ENCODE peak calls at places on chromosomes 13 and 19, in five cellular contexts. One of them, this sample, is unnamed.

GRCh38 chr13:40205771-40206240 is 460.6 kb downstream of the FOXO1 start:
- DNase-seq in A549: no peak
- DNase-seq in K562: no peak
- DNase-seq in endothelial cell of umbilical vein: peak
- DNase-seq in H1: no peak
- DNase-seq in this sample: no peak

GRCh38 chr19:1279782-1280341 is 4.5 kb downstream of the FAM174C start:
- DNase-seq in A549: peak
- DNase-seq in K562: peak
- DNase-seq in endothelial cell of umbilical vein: peak
- DNase-seq in H1: peak
- DNase-seq in this sample: peak

GRCh38 chr13:67221630-67222226 is 8.4 kb downstream of the PCDH9 start:
- DNase-seq in A549: no peak
- DNase-seq in K562: no peak
- DNase-seq in endothelial cell of umbilical vein: no peak
- DNase-seq in H1: no peak
- DNase-seq in this sample: no peak

GRCh38 chr13:27007166-27007565 is 164.4 kb downstream of the USP12 start:
- DNase-seq in A549: no peak
- DNase-seq in K562: no peak
- DNase-seq in endothelial cell of umbilical vein: no peak
- DNase-seq in H1: no peak
- DNase-seq in this sample: no peak

GRCh38 chr13:24784319-24784718 is 20.4 kb downstream of the RNF17 start:
- DNase-seq in A549: no peak
- DNase-seq in K562: no peak
- DNase-seq in endothelial cell of umbilical vein: no peak
- DNase-seq in H1: no peak
- DNase-seq in this sample: no peak

GRCh38 chr13:73657821-73658540 is 476.2 kb downstream of the KLF12 start:
- DNase-seq in A549: no peak
- DNase-seq in K562: no peak
- DNase-seq in endothelial cell of umbilical vein: no peak
- DNase-seq in H1: no peak
- DNase-seq in this sample: no peak

GRCh38 chr19:5916201-5916708 is 2.2 kb downstream of the CAPS start:
- DNase-seq in A549: no peak
- DNase-seq in K562: no peak
- DNase-seq in endothelial cell of umbilical vein: no peak
- DNase-seq in H1: no peak
- DNase-seq in this sample: no peak

GRCh38 chr13:102376314-102376713 is 25.5 kb downstream of the FGF14 start:
- DNase-seq in A549: no peak
- DNase-seq in K562: no peak
- DNase-seq in endothelial cell of umbilical vein: no peak
- DNase-seq in H1: no peak
- DNase-seq in this sample: no peak

GRCh38 chr19:20365146-20365545 is 198.1 kb downstream of the ZNF486 start:
- DNase-seq in A549: no peak
- DNase-seq in K562: no peak
- DNase-seq in endothelial cell of umbilical vein: no peak
- DNase-seq in H1: no peak
- DNase-seq in this sample: no peak

GRCh38 chr13:106418556-106418955 is 116.9 kb downstream of the EFNB2 start:
- DNase-seq in A549: no peak
- DNase-seq in K562: no peak
- DNase-seq in endothelial cell of umbilical vein: no peak
- DNase-seq in H1: no peak
- DNase-seq in this sample: no peak

GRCh38 chr13:19587635-19588300 is 26.4 kb upstream of the TPTE2 start:
- DNase-seq in A549: peak
- DNase-seq in K562: peak
- DNase-seq in endothelial cell of umbilical vein: peak
- DNase-seq in H1: no peak
- DNase-seq in this sample: no peak
- TF ChIP-seq JUN in A549: no peak
- TF ChIP-seq JUN in K562: no peak
- TF ChIP-seq JUN in endothelial cell of umbilical vein: no peak
- TF ChIP-seq JUN in H1: no peak
- TF ChIP-seq JUN in this sample: no peak

GRCh38 chr19:58317481-58318072 is 9.2 kb upstream of the ZSCAN22 start:
- DNase-seq in A549: peak
- DNase-seq in K562: peak
- DNase-seq in endothelial cell of umbilical vein: peak
- DNase-seq in H1: no peak
- DNase-seq in this sample: no peak
- TF ChIP-seq JUN in A549: no peak
- TF ChIP-seq JUN in K562: no peak
- TF ChIP-seq JUN in endothelial cell of umbilical vein: no peak
- TF ChIP-seq JUN in H1: no peak
- TF ChIP-seq JUN in this sample: peak

GRCh38 chr19:3403489-3404323 is 37.3 kb downstream of the NFIC start:
- DNase-seq in A549: no peak
- DNase-seq in K562: peak
- DNase-seq in endothelial cell of umbilical vein: peak
- DNase-seq in H1: no peak
- DNase-seq in this sample: no peak
- TF ChIP-seq JUN in A549: no peak
- TF ChIP-seq JUN in K562: no peak
- TF ChIP-seq JUN in endothelial cell of umbilical vein: no peak
- TF ChIP-seq JUN in H1: no peak
- TF ChIP-seq JUN in this sample: no peak

GRCh38 chr13:55652657-55653056 is 1488.1 kb upstream of the PRR20A start:
- DNase-seq in A549: no peak
- DNase-seq in K562: no peak
- DNase-seq in endothelial cell of umbilical vein: no peak
- DNase-seq in H1: no peak
- DNase-seq in this sample: no peak
- TF ChIP-seq JUN in A549: no peak
- TF ChIP-seq JUN in K562: no peak
- TF ChIP-seq JUN in endothelial cell of umbilical vein: no peak
- TF ChIP-seq JUN in H1: no peak
- TF ChIP-seq JUN in this sample: no peak

GRCh38 chr13:104841110-104841509 is 1694.4 kb downstream of the EFNB2 start:
- DNase-seq in A549: no peak
- DNase-seq in K562: no peak
- DNase-seq in endothelial cell of umbilical vein: no peak
- DNase-seq in H1: no peak
- DNase-seq in this sample: no peak
- TF ChIP-seq JUN in A549: no peak
- TF ChIP-seq JUN in K562: no peak
- TF ChIP-seq JUN in endothelial cell of umbilical vein: no peak
- TF ChIP-seq JUN in H1: no peak
- TF ChIP-seq JUN in this sample: no peak

DNA sequence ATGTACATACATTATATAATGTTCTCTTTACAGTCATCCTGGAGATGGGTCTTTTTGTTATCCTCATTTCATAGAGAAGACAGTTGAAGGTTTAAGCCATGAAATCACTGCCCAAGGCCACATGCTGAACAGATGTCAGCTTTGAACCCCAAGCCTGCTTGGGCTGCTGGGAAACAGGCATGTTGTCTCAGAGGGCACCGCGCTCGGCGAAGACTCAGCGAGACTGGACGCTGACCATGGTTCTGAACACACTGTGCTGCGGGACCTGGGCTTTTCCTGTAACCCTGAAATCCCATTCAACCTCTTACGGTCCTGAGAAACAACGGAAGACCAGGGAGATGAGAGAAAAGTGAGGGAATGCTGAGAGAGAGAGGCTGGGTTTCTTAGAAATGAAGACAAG is 27.3 kb downstream of the LRFN3 start:
- DNase-seq in A549: peak
- DNase-seq in K562: peak
- DNase-seq in endothelial cell of umbilical vein: peak
- DNase-seq in H1: peak
- DNase-seq in this sample: peak
- TF ChIP-seq JUN in A549: no peak
- TF ChIP-seq JUN in K562: no peak
- TF ChIP-seq JUN in endothelial cell of umbilical vein: no peak
- TF ChIP-seq JUN in H1: no peak
- TF ChIP-seq JUN in this sample: peak

DNA sequence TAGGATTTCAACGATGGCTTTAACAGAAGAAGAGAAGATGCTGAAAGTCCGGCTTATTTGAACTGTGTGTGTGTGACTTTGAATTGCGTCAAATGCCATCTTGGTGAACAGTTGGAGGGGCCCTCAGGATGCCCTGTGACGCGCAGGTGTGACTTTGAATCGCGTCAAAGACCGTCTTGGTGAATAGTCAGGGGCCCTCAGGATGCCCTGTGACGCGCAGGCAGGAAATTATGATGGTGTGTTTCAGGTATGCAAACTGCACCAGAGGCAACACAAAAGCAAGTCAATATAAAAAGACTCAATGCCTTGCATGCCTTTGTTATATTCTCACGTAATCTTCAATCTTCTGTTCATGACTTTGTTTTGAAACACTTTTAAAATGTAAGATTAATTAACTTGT is 29.2 kb downstream of the ATP11A start:
- DNase-seq in A549: no peak
- DNase-seq in K562: no peak
- DNase-seq in endothelial cell of umbilical vein: peak
- DNase-seq in H1: no peak
- DNase-seq in this sample: no peak
- TF ChIP-seq JUN in A549: no peak
- TF ChIP-seq JUN in K562: no peak
- TF ChIP-seq JUN in endothelial cell of umbilical vein: no peak
- TF ChIP-seq JUN in H1: no peak
- TF ChIP-seq JUN in this sample: no peak

DNA sequence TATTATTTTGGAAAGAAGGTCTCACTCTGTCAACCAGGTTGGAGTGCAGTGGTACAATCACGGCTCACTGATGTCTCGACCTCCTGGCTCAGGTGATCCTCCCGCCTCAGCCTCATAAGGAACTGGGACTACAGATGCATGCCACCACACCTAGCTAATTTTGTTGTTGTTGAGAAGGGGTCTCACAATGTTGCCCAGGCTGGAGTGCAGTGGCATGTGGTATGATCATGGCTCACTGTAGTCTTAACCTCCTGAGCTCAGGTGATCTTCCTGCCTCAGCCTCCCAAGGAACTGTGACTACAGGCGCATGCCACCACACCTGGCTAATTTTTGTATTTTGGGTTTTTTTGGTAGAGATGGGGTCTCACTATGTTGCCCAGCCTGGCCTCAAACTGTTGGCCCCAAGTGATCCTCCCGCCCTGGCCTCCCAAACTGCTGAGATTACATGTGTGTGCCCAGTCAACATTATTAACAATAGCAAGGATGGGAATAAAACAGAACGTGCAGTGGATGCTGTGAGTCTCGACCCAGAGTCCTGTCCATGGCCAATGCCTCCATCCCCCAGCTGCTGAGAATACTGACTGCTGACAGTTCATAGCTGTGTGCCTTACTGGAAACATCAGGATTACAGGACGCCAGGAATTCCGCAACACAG is 5.4 kb upstream of the MBD3L3 start:
- DNase-seq in A549: no peak
- DNase-seq in K562: no peak
- DNase-seq in endothelial cell of umbilical vein: no peak
- DNase-seq in H1: no peak
- DNase-seq in this sample: no peak
- TF ChIP-seq JUN in A549: no peak
- TF ChIP-seq JUN in K562: no peak
- TF ChIP-seq JUN in endothelial cell of umbilical vein: no peak
- TF ChIP-seq JUN in H1: no peak
- TF ChIP-seq JUN in this sample: no peak

This sample was measured in WTC11.